ENCODE peak calls at places on chromosomes 5 and 9, in four cellular contexts. M is effector memory CD4-positive, alpha-beta T cell; E is anterior cingulate cortex; R is stimulated activated naive B cell treated with anti-CD40 and anti-IgM and Interleukin-4, amounts not matched to agents 10 μg/mL and 1 μg/mL and 100 μg/mL, for 72 hours. I is an unnamed sample.

GRCh38 chr5:157865844-157866243 is 6.9 kb upstream of the CLINT1 start:
- DNase-seq in M (no peak), E (no peak), R (no peak), I (no peak)

GRCh38 chr9:78745996-78746395 is 449.1 kb downstream of the PSAT1 start:
- DNase-seq in M (no peak), E (no peak), R (no peak), I (peak)

GRCh38 chr5:157855404-157855994 is 3.4 kb downstream of the CLINT1 start:
- DNase-seq in M (no peak), E (no peak), R (no peak), I (peak)

GRCh38 chr5:175148773-175149172 is 295.2 kb downstream of the DRD1 start:
- DNase-seq in M (no peak), E (no peak), R (no peak), I (no peak)

GRCh38 chr5:17315710-17316221 is 98.3 kb downstream of the BASP1 start:
- DNase-seq in M (no peak), E (no peak), R (no peak), I (peak)

GRCh38 chr9:90899287-90899686 is 97.7 kb downstream of the SYK start:
- DNase-seq in M (no peak), E (no peak), R (no peak), I (no peak)

GRCh38 chr9:122579874-122580273 is 3.3 kb downstream of the OR1L8 start:
- DNase-seq in M (no peak), E (no peak), R (no peak), I (no peak)

GRCh38 chr5:81313686-81314085 is 12.3 kb downstream of the ZCCHC9 start:
- DNase-seq in M (no peak), E (no peak), R (no peak), I (no peak)

I was measured in osteoblast.